ENCODE peak calls at places on chromosomes 16 and 17, in five cellular contexts. One of them, this sample, is unnamed.

GRCh38 chr17:77308768-77309726 is 168.3 kb downstream of the SEC14L1 start:
- DNase-seq in stomach: no peak
- DNase-seq in ovary: peak; percentile 57
- DNase-seq in SK-N-SH: peak; percentile 87
- DNase-seq in tibial nerve: no peak
- DNase-seq in this sample: no peak

GRCh38 chr16:75580-76501 is 2.2 kb upstream of the MPG start:
- DNase-seq in stomach: peak; percentile 60
- DNase-seq in ovary: peak; percentile 91
- DNase-seq in SK-N-SH: peak; percentile 63
- DNase-seq in tibial nerve: peak; percentile 82
- DNase-seq in this sample: peak; percentile 71

GRCh38 chr16:71347146-71347545 is 11.4 kb upstream of the CALB2 start:
- DNase-seq in stomach: no peak
- DNase-seq in ovary: no peak
- DNase-seq in SK-N-SH: no peak
- DNase-seq in tibial nerve: no peak
- DNase-seq in this sample: no peak

GRCh38 chr17:35073991-35074627 is 10.6 kb upstream of the RFFL start:
- DNase-seq in stomach: no peak
- DNase-seq in ovary: no peak
- DNase-seq in SK-N-SH: no peak
- DNase-seq in tibial nerve: no peak
- DNase-seq in this sample: no peak

GRCh38 chr17:48843172-48843900 is 12.5 kb downstream of the CALCOCO2 start:
- DNase-seq in stomach: no peak
- DNase-seq in ovary: no peak
- DNase-seq in SK-N-SH: no peak
- DNase-seq in tibial nerve: no peak
- DNase-seq in this sample: no peak

GRCh38 chr17:67244621-67245072 is 349 bp downstream of the HELZ start:
- DNase-seq in stomach: no peak
- DNase-seq in ovary: peak; percentile 59
- DNase-seq in SK-N-SH: peak; percentile 83
- DNase-seq in tibial nerve: no peak
- DNase-seq in this sample: peak; percentile 19

GRCh38 chr16:424033-424622 is 1.3 kb upstream of the RAB11FIP3 start:
- DNase-seq in stomach: peak; percentile 35
- DNase-seq in ovary: peak; percentile 65
- DNase-seq in SK-N-SH: no peak
- DNase-seq in tibial nerve: peak; percentile 40
- DNase-seq in this sample: peak; percentile 60

GRCh38 chr17:50547035-50547735 is at the start of gene SPATA20:
- DNase-seq in stomach: peak; percentile 95
- DNase-seq in ovary: peak; percentile 95
- DNase-seq in SK-N-SH: peak; percentile 99
- DNase-seq in tibial nerve: peak; percentile 90
- DNase-seq in this sample: peak; percentile 95

GRCh38 chr16:79483336-79483735 is 117.2 kb downstream of the MAF start:
- DNase-seq in stomach: no peak
- DNase-seq in ovary: no peak
- DNase-seq in SK-N-SH: no peak
- DNase-seq in tibial nerve: no peak
- DNase-seq in this sample: no peak

GRCh38 chr17:61386251-61386650 is 13.4 kb upstream of the TBX2 start:
- DNase-seq in stomach: no peak
- DNase-seq in ovary: no peak
- DNase-seq in SK-N-SH: no peak
- DNase-seq in tibial nerve: no peak
- DNase-seq in this sample: no peak

GRCh38 chr17:82570282-82570681 is 50.8 kb downstream of the FOXK2 start:
- DNase-seq in stomach: no peak
- DNase-seq in ovary: no peak
- DNase-seq in SK-N-SH: no peak
- DNase-seq in tibial nerve: no peak
- DNase-seq in this sample: no peak

GRCh38 chr17:58263773-58264172 is 17.0 kb downstream of the MPO start:
- DNase-seq in stomach: no peak
- DNase-seq in ovary: no peak
- DNase-seq in SK-N-SH: no peak
- DNase-seq in tibial nerve: no peak
- DNase-seq in this sample: no peak

GRCh38 chr16:65038125-65038524 is 83.7 kb downstream of the CDH11 start:
- DNase-seq in stomach: no peak
- DNase-seq in ovary: no peak
- DNase-seq in SK-N-SH: no peak
- DNase-seq in tibial nerve: no peak
- DNase-seq in this sample: no peak
- TF ChIP-seq EP300 in stomach: no peak
- TF ChIP-seq EP300 in ovary: no peak
- TF ChIP-seq EP300 in SK-N-SH: no peak
- TF ChIP-seq EP300 in tibial nerve: no peak
- TF ChIP-seq EP300 in this sample: no peak

GRCh38 chr16:86566966-86567700 is 504 bp downstream of the FOXC2 start:
- DNase-seq in stomach: no peak
- DNase-seq in ovary: no peak
- DNase-seq in SK-N-SH: no peak
- DNase-seq in tibial nerve: no peak
- DNase-seq in this sample: no peak
- H3K27me3 ChIP-seq in stomach: peaks cover 46% of the 10 kb centered on the region
- H3K27me3 ChIP-seq in ovary: peaks cover 2% of the 10 kb centered on the region
- H3K27me3 ChIP-seq in SK-N-SH: peaks cover 23% of the 10 kb centered on the region
- H3K27me3 ChIP-seq in tibial nerve: no peaks in the 10 kb centered on the region
- H3K27me3 ChIP-seq in this sample: peaks cover 91% of the 10 kb centered on the region

DNA sequence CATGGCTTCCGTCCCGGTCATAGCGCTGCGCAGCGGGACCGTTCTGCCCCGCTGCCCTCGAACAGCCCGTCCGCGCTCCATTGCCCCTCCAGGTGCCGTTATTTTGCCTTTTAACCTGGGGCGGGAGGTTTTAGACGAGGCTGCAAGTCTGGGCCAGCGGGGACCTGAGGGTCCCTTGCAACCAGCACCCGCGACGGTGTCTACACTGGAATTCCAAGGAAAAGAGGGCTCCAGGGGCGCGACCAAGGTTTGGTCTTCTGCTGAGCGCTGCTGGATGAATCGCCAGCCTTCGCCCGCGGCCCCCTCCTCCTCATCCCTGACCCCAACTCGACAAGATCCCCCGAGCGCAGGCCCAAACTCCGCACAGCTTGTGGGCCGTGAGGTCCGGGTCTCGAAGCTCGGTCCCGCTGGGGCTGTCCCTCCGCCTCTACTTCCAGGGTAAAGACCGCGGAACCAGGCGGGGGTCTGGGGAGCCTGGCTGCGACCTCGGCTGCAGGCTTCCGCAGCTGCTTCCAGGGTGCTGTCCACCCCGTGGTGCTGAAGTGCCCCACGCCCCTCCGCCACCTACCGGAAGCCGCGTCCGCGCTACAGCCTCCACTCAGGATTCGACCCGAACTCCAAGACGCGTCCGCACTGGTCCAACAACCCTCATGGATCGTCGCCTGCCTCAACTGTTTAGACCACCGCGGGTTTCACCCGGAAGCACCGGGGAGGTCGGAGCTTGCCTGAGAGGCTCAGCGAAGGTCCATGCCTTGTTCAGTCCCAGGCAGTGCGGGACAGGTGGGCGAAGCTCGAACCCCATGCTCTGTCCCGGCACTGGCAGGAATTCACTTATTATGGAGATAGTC is 10.1 kb upstream of the CA4 start:
- DNase-seq in stomach: peak; percentile 79
- DNase-seq in ovary: peak; percentile 83
- DNase-seq in SK-N-SH: no peak
- DNase-seq in tibial nerve: peak; percentile 40
- DNase-seq in this sample: peak; percentile 75
- H3K4me3 ChIP-seq in stomach: no peak overlapping the region
- H3K4me3 ChIP-seq in ovary: no peak overlapping the region
- H3K4me3 ChIP-seq in SK-N-SH: no peak overlapping the region
- H3K4me3 ChIP-seq in tibial nerve: no peak overlapping the region
- H3K4me3 ChIP-seq in this sample: no peak overlapping the region

GRCh38 chr17:29622337-29623282 is at the start of gene CORO6:
- DNase-seq in stomach: peak; percentile 60
- DNase-seq in ovary: peak; percentile 78
- DNase-seq in SK-N-SH: peak; percentile 95
- DNase-seq in tibial nerve: no peak
- DNase-seq in this sample: peak; percentile 47

GRCh38 chr17:29624586-29624985 is 1.9 kb upstream of the CORO6 start:
- DNase-seq in stomach: no peak
- DNase-seq in ovary: no peak
- DNase-seq in SK-N-SH: peak; percentile 41
- DNase-seq in tibial nerve: no peak
- DNase-seq in this sample: no peak

GRCh38 chr17:29621751-29622194 is 939 bp downstream of the CORO6 start:
- DNase-seq in stomach: no peak
- DNase-seq in ovary: no peak
- DNase-seq in SK-N-SH: peak; percentile 57
- DNase-seq in tibial nerve: no peak
- DNase-seq in this sample: no peak

GRCh38 chr17:29625037-29625750 is 2.5 kb upstream of the CORO6 start:
- DNase-seq in stomach: no peak
- DNase-seq in ovary: no peak
- DNase-seq in SK-N-SH: peak; percentile 66
- DNase-seq in tibial nerve: no peak
- DNase-seq in this sample: no peak

DNA sequence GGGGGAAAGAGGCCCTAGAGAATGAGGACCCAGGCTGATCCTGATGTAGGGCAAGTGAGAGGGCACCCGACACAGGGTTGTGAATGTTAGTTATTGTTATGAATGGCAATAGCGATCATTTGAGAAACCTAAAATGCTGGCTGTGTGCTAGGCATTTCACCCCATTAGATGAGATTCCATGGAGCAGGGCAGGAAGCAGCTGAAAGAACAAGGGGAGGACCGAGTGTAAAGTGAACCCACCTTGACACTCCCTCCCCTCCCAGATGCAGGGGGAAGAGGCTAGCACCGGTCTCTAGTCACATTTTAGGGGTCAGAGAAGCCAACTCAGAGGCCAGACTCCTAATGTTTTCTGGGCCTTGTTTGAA is 553 bp upstream of the CORO6 start:
- DNase-seq in stomach: no peak
- DNase-seq in ovary: no peak
- DNase-seq in SK-N-SH: no peak
- DNase-seq in tibial nerve: no peak
- DNase-seq in this sample: no peak
- TF ChIP-seq EP300 in stomach: no peak
- TF ChIP-seq EP300 in ovary: no peak
- TF ChIP-seq EP300 in SK-N-SH: no peak
- TF ChIP-seq EP300 in tibial nerve: no peak
- TF ChIP-seq EP300 in this sample: no peak

DNA sequence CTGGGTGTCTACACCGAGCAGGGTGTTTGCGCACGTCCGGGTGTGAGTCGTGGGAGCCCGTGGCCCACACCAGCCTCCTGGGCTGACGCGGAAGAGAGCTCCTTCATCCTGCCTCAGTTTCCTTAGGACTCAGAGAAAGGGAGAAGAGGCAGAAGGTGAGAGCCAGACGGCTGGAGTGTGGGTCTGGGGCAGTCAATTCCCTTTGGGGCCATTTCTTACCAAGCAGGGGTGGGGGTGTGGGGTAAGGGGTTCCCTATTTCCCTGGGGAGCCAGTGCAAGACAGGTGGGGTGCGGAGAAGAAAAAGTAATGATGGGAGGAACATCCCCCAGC is 831 bp downstream of the CA7 start:
- DNase-seq in stomach: no peak
- DNase-seq in ovary: no peak
- DNase-seq in SK-N-SH: no peak
- DNase-seq in tibial nerve: no peak
- DNase-seq in this sample: no peak
- H3K27me3 ChIP-seq in stomach: peaks cover 5% of the 10 kb centered on the region
- H3K27me3 ChIP-seq in ovary: no peaks in the 10 kb centered on the region
- H3K27me3 ChIP-seq in SK-N-SH: peaks cover 15% of the 10 kb centered on the region
- H3K27me3 ChIP-seq in tibial nerve: no peaks in the 10 kb centered on the region
- H3K27me3 ChIP-seq in this sample: peaks cover 32% of the 10 kb centered on the region

GRCh38 chr16:2480948-2481347 is 6.0 kb downstream of the TBC1D24 start:
- DNase-seq in stomach: peak; percentile 79
- DNase-seq in ovary: no peak
- DNase-seq in SK-N-SH: no peak
- DNase-seq in tibial nerve: no peak
- DNase-seq in this sample: peak; percentile 80
- H3K4me3 ChIP-seq in stomach: no peak overlapping the region
- H3K4me3 ChIP-seq in ovary: no peak overlapping the region
- H3K4me3 ChIP-seq in SK-N-SH: no peak overlapping the region
- H3K4me3 ChIP-seq in tibial nerve: no peak overlapping the region
- H3K4me3 ChIP-seq in this sample: no peak overlapping the region